ENCODE peak calls at places on chromosomes 11 and 22, in five cellular contexts. One of them, this sample, is unnamed.

GRCh38 chr22:25069758-25070461 is 117.4 kb downstream of the KIAA1671 start:
- DNase-seq in activated T-helper 1 cell treated with Interleukin-2 at 50 U/mL for 16 hours: no peak
- DNase-seq in islet precursor cell: no peak
- DNase-seq in NCI-H187 treated with DMSO at 0.1 percent for 48 hours: no peak
- DNase-seq in fibroblast of lung: no peak
- DNase-seq in this sample: no peak

GRCh38 chr11:44351898-44352498 is 42.1 kb upstream of the ALX4 start:
- DNase-seq in islet precursor cell: no peak
- DNase-seq in activated T-helper 1 cell treated with Interleukin-2 at 50 U/mL for 16 hours: no peak
- DNase-seq in NCI-H187 treated with DMSO at 0.1 percent for 48 hours: no peak
- DNase-seq in fibroblast of lung: no peak
- DNase-seq in this sample: no peak

GRCh38 chr11:116473790-116474346 is 298.9 kb downstream of the BUD13 start:
- DNase-seq in islet precursor cell: no peak
- DNase-seq in NCI-H187 treated with DMSO at 0.1 percent for 48 hours: no peak
- DNase-seq in fibroblast of lung: no peak
- DNase-seq in activated T-helper 1 cell treated with Interleukin-2 at 50 U/mL for 16 hours: no peak
- DNase-seq in this sample: no peak

GRCh38 chr22:38706101-38706884 is 549 bp downstream of the GTPBP1 start:
- DNase-seq in islet precursor cell: peak
- DNase-seq in NCI-H187 treated with DMSO at 0.1 percent for 48 hours: no peak
- DNase-seq in fibroblast of lung: peak
- DNase-seq in activated T-helper 1 cell treated with Interleukin-2 at 50 U/mL for 16 hours: no peak
- DNase-seq in this sample: peak

GRCh38 chr11:121833970-121834369 is 282.0 kb downstream of the BLID start:
- DNase-seq in fibroblast of lung: no peak
- DNase-seq in islet precursor cell: no peak
- DNase-seq in activated T-helper 1 cell treated with Interleukin-2 at 50 U/mL for 16 hours: no peak
- DNase-seq in NCI-H187 treated with DMSO at 0.1 percent for 48 hours: no peak
- DNase-seq in this sample: no peak

GRCh38 chr11:33195391-33196190 is 34.3 kb upstream of the CSTF3 start:
- DNase-seq in activated T-helper 1 cell treated with Interleukin-2 at 50 U/mL for 16 hours: no peak
- DNase-seq in NCI-H187 treated with DMSO at 0.1 percent for 48 hours: no peak
- DNase-seq in fibroblast of lung: no peak
- DNase-seq in islet precursor cell: no peak
- DNase-seq in this sample: no peak

GRCh38 chr11:2222479-2222878 is 47.9 kb downstream of the ASCL2 start:
- DNase-seq in NCI-H187 treated with DMSO at 0.1 percent for 48 hours: no peak
- DNase-seq in islet precursor cell: no peak
- DNase-seq in activated T-helper 1 cell treated with Interleukin-2 at 50 U/mL for 16 hours: no peak
- DNase-seq in fibroblast of lung: no peak
- DNase-seq in this sample: no peak

GRCh38 chr11:18633256-18634139 is 644 bp downstream of the SPTY2D1 start:
- DNase-seq in fibroblast of lung: peak
- DNase-seq in NCI-H187 treated with DMSO at 0.1 percent for 48 hours: no peak
- DNase-seq in islet precursor cell: no peak
- DNase-seq in activated T-helper 1 cell treated with Interleukin-2 at 50 U/mL for 16 hours: no peak
- DNase-seq in this sample: no peak

GRCh38 chr11:69306821-69307220 is 12.9 kb downstream of the MYEOV start:
- DNase-seq in islet precursor cell: no peak
- DNase-seq in NCI-H187 treated with DMSO at 0.1 percent for 48 hours: no peak
- DNase-seq in activated T-helper 1 cell treated with Interleukin-2 at 50 U/mL for 16 hours: no peak
- DNase-seq in fibroblast of lung: no peak
- DNase-seq in this sample: no peak

GRCh38 chr22:25448435-25449051 is 115.9 kb upstream of the GRK3 start:
- DNase-seq in fibroblast of lung: peak
- DNase-seq in NCI-H187 treated with DMSO at 0.1 percent for 48 hours: no peak
- DNase-seq in islet precursor cell: peak
- DNase-seq in activated T-helper 1 cell treated with Interleukin-2 at 50 U/mL for 16 hours: no peak
- DNase-seq in this sample: no peak

GRCh38 chr11:104858882-104859735 is 39.2 kb downstream of the CASP12 start:
- DNase-seq in activated T-helper 1 cell treated with Interleukin-2 at 50 U/mL for 16 hours: no peak
- DNase-seq in NCI-H187 treated with DMSO at 0.1 percent for 48 hours: no peak
- DNase-seq in islet precursor cell: no peak
- DNase-seq in fibroblast of lung: peak
- DNase-seq in this sample: no peak

GRCh38 chr11:32466279-32466915 is 31.1 kb upstream of the WT1 start:
- DNase-seq in fibroblast of lung: peak
- DNase-seq in activated T-helper 1 cell treated with Interleukin-2 at 50 U/mL for 16 hours: no peak
- DNase-seq in NCI-H187 treated with DMSO at 0.1 percent for 48 hours: no peak
- DNase-seq in islet precursor cell: no peak
- DNase-seq in this sample: no peak

GRCh38 chr11:12215192-12215591 is 104.8 kb downstream of the MICAL2 start:
- DNase-seq in fibroblast of lung: no peak
- DNase-seq in activated T-helper 1 cell treated with Interleukin-2 at 50 U/mL for 16 hours: no peak
- DNase-seq in NCI-H187 treated with DMSO at 0.1 percent for 48 hours: no peak
- DNase-seq in islet precursor cell: no peak
- DNase-seq in this sample: no peak

GRCh38 chr11:96145163-96145585 is 197.8 kb downstream of the MAML2 start:
- DNase-seq in fibroblast of lung: peak
- DNase-seq in activated T-helper 1 cell treated with Interleukin-2 at 50 U/mL for 16 hours: no peak
- DNase-seq in NCI-H187 treated with DMSO at 0.1 percent for 48 hours: no peak
- DNase-seq in islet precursor cell: no peak
- DNase-seq in this sample: no peak

GRCh38 chr11:64164392-64165312 is 1.3 kb downstream of the MACROD1 start:
- DNase-seq in islet precursor cell: no peak
- DNase-seq in activated T-helper 1 cell treated with Interleukin-2 at 50 U/mL for 16 hours: no peak
- DNase-seq in fibroblast of lung: no peak
- DNase-seq in NCI-H187 treated with DMSO at 0.1 percent for 48 hours: no peak
- DNase-seq in this sample: no peak